ENCODE peak calls at places on chromosomes 6 and 20, in eight cellular contexts. One of them, this sample, is unnamed.

GRCh38 chr6:15266423-15266996 is 20.6 kb downstream of the JARID2 start:
- DNase-seq in Calu3: no peak
- DNase-seq in NB4: peak
- DNase-seq in neural crest cell: no peak
- DNase-seq in activated CD8-positive, alpha-beta T cell treated with anti-CD3 and anti-CD28 coated beads for 36 hours: peak
- DNase-seq in A673: peak
- DNase-seq in HFFc6: no peak
- DNase-seq in GM12865: peak
- DNase-seq in this sample: no peak

GRCh38 chr20:24998631-24999445 is 6.3 kb upstream of the APMAP start:
- DNase-seq in NB4: no peak
- DNase-seq in HFFc6: no peak
- DNase-seq in neural crest cell: no peak
- DNase-seq in activated CD8-positive, alpha-beta T cell treated with anti-CD3 and anti-CD28 coated beads for 36 hours: no peak
- DNase-seq in GM12865: peak
- DNase-seq in A673: no peak
- DNase-seq in Calu3: no peak
- DNase-seq in this sample: no peak

GRCh38 chr6:51817832-51818231 is 269.6 kb downstream of the PKHD1 start:
- DNase-seq in activated CD8-positive, alpha-beta T cell treated with anti-CD3 and anti-CD28 coated beads for 36 hours: no peak
- DNase-seq in Calu3: no peak
- DNase-seq in neural crest cell: no peak
- DNase-seq in HFFc6: no peak
- DNase-seq in NB4: no peak
- DNase-seq in A673: no peak
- DNase-seq in GM12865: no peak
- DNase-seq in this sample: no peak

GRCh38 chr6:135087803-135088202 is 33.2 kb upstream of the HBS1L start:
- DNase-seq in HFFc6: no peak
- DNase-seq in activated CD8-positive, alpha-beta T cell treated with anti-CD3 and anti-CD28 coated beads for 36 hours: peak
- DNase-seq in NB4: peak
- DNase-seq in A673: no peak
- DNase-seq in neural crest cell: no peak
- DNase-seq in GM12865: no peak
- DNase-seq in Calu3: no peak
- DNase-seq in this sample: no peak

GRCh38 chr20:25280574-25281535 is 33.0 kb downstream of the PYGB start:
- DNase-seq in neural crest cell: no peak
- DNase-seq in A673: no peak
- DNase-seq in activated CD8-positive, alpha-beta T cell treated with anti-CD3 and anti-CD28 coated beads for 36 hours: no peak
- DNase-seq in HFFc6: no peak
- DNase-seq in Calu3: no peak
- DNase-seq in NB4: no peak
- DNase-seq in GM12865: no peak
- DNase-seq in this sample: no peak

GRCh38 chr6:89925826-89926225 is 31.6 kb downstream of the GJA10 start:
- DNase-seq in HFFc6: no peak
- DNase-seq in NB4: peak
- DNase-seq in neural crest cell: no peak
- DNase-seq in activated CD8-positive, alpha-beta T cell treated with anti-CD3 and anti-CD28 coated beads for 36 hours: no peak
- DNase-seq in GM12865: no peak
- DNase-seq in A673: no peak
- DNase-seq in Calu3: no peak
- DNase-seq in this sample: peak

GRCh38 chr20:43237651-43238050 is 47.9 kb upstream of the PTPRT start:
- DNase-seq in Calu3: no peak
- DNase-seq in activated CD8-positive, alpha-beta T cell treated with anti-CD3 and anti-CD28 coated beads for 36 hours: no peak
- DNase-seq in neural crest cell: no peak
- DNase-seq in A673: no peak
- DNase-seq in GM12865: no peak
- DNase-seq in NB4: no peak
- DNase-seq in HFFc6: no peak
- DNase-seq in this sample: no peak

GRCh38 chr6:149560736-149561135 is 5.4 kb upstream of the GINM1 start:
- DNase-seq in NB4: peak
- DNase-seq in A673: peak
- DNase-seq in activated CD8-positive, alpha-beta T cell treated with anti-CD3 and anti-CD28 coated beads for 36 hours: peak
- DNase-seq in Calu3: peak
- DNase-seq in HFFc6: no peak
- DNase-seq in GM12865: peak
- DNase-seq in neural crest cell: no peak
- DNase-seq in this sample: no peak

DNA sequence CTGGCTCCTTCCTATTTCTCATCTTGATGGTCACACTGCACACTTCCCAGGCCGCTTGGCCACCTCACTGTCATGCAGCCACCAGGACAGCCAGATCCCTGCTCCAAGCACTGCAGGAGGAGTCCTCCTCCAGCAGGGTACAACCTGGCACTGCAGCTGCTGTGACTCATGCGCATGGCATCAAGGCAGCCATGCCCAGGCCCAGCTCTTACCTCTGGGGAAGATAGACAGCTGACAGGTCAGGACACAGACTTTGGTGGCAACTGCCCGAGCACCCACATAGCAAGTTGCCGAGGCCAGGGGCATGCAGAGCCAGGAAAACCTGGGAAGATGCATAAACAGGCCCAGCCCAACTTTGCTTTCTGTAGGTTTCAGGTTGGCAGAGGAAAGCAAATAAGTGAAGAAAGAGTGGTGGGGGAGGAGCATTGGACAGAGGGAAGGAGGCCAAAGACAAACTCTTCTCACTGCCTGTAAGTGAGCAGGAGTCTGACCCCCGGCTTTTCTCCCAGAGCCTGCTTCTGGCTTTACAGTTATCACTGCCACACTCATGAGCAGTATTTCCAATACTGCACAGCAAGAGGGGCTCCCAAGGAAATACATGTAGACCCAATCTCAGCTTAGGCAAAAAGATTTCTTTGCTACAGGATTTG is 38.8 kb downstream of the SLC22A3 start:
- DNase-seq in HFFc6: no peak
- DNase-seq in GM12865: no peak
- DNase-seq in NB4: no peak
- DNase-seq in neural crest cell: no peak
- DNase-seq in A673: no peak
- DNase-seq in activated CD8-positive, alpha-beta T cell treated with anti-CD3 and anti-CD28 coated beads for 36 hours: no peak
- DNase-seq in Calu3: peak
- DNase-seq in this sample: peak
- TF ChIP-seq CTCF in HFFc6: no peak
- TF ChIP-seq CTCF in GM12865: no peak
- TF ChIP-seq CTCF in NB4: no peak
- TF ChIP-seq CTCF in neural crest cell: no peak
- TF ChIP-seq CTCF in A673: no peak
- TF ChIP-seq CTCF in activated CD8-positive, alpha-beta T cell treated with anti-CD3 and anti-CD28 coated beads for 36 hours: no peak
- TF ChIP-seq CTCF in Calu3: peak
- TF ChIP-seq CTCF in this sample: peak

GRCh38 chr6:108114861-108115597 is 40.5 kb upstream of the OSTM1 start:
- DNase-seq in HFFc6: peak
- DNase-seq in GM12865: no peak
- DNase-seq in neural crest cell: peak
- DNase-seq in A673: peak
- DNase-seq in Calu3: peak
- DNase-seq in NB4: peak
- DNase-seq in activated CD8-positive, alpha-beta T cell treated with anti-CD3 and anti-CD28 coated beads for 36 hours: peak
- DNase-seq in this sample: no peak
- TF ChIP-seq CTCF in HFFc6: no peak
- TF ChIP-seq CTCF in GM12865: no peak
- TF ChIP-seq CTCF in neural crest cell: peak
- TF ChIP-seq CTCF in A673: peak
- TF ChIP-seq CTCF in Calu3: peak
- TF ChIP-seq CTCF in NB4: peak
- TF ChIP-seq CTCF in activated CD8-positive, alpha-beta T cell treated with anti-CD3 and anti-CD28 coated beads for 36 hours: no peak
- TF ChIP-seq CTCF in this sample: no peak

GRCh38 chr6:121499666-121500065 is 64.2 kb downstream of the GJA1 start:
- DNase-seq in activated CD8-positive, alpha-beta T cell treated with anti-CD3 and anti-CD28 coated beads for 36 hours: no peak
- DNase-seq in GM12865: no peak
- DNase-seq in HFFc6: no peak
- DNase-seq in A673: no peak
- DNase-seq in NB4: no peak
- DNase-seq in Calu3: no peak
- DNase-seq in neural crest cell: no peak
- DNase-seq in this sample: no peak
- TF ChIP-seq CTCF in activated CD8-positive, alpha-beta T cell treated with anti-CD3 and anti-CD28 coated beads for 36 hours: no peak
- TF ChIP-seq CTCF in GM12865: no peak
- TF ChIP-seq CTCF in HFFc6: no peak
- TF ChIP-seq CTCF in A673: no peak
- TF ChIP-seq CTCF in NB4: no peak
- TF ChIP-seq CTCF in Calu3: no peak
- TF ChIP-seq CTCF in neural crest cell: no peak
- TF ChIP-seq CTCF in this sample: no peak

GRCh38 chr6:117776441-117776840 is 101.2 kb downstream of the NUS1 start:
- DNase-seq in HFFc6: no peak
- DNase-seq in activated CD8-positive, alpha-beta T cell treated with anti-CD3 and anti-CD28 coated beads for 36 hours: no peak
- DNase-seq in GM12865: peak
- DNase-seq in Calu3: no peak
- DNase-seq in NB4: peak
- DNase-seq in neural crest cell: no peak
- DNase-seq in A673: peak
- DNase-seq in this sample: no peak
- TF ChIP-seq CTCF in HFFc6: no peak
- TF ChIP-seq CTCF in activated CD8-positive, alpha-beta T cell treated with anti-CD3 and anti-CD28 coated beads for 36 hours: no peak
- TF ChIP-seq CTCF in GM12865: peak
- TF ChIP-seq CTCF in Calu3: no peak
- TF ChIP-seq CTCF in NB4: peak
- TF ChIP-seq CTCF in neural crest cell: peak
- TF ChIP-seq CTCF in A673: peak
- TF ChIP-seq CTCF in this sample: no peak

GRCh38 chr6:38973178-38974057 is 75.2 kb upstream of the GLP1R start:
- DNase-seq in GM12865: peak
- DNase-seq in A673: peak
- DNase-seq in HFFc6: peak
- DNase-seq in NB4: peak
- DNase-seq in activated CD8-positive, alpha-beta T cell treated with anti-CD3 and anti-CD28 coated beads for 36 hours: peak
- DNase-seq in Calu3: peak
- DNase-seq in neural crest cell: no peak
- DNase-seq in this sample: peak
- TF ChIP-seq CTCF in GM12865: peak
- TF ChIP-seq CTCF in A673: peak
- TF ChIP-seq CTCF in HFFc6: peak
- TF ChIP-seq CTCF in NB4: peak
- TF ChIP-seq CTCF in activated CD8-positive, alpha-beta T cell treated with anti-CD3 and anti-CD28 coated beads for 36 hours: peak
- TF ChIP-seq CTCF in Calu3: peak
- TF ChIP-seq CTCF in neural crest cell: peak
- TF ChIP-seq CTCF in this sample: peak

DNA sequence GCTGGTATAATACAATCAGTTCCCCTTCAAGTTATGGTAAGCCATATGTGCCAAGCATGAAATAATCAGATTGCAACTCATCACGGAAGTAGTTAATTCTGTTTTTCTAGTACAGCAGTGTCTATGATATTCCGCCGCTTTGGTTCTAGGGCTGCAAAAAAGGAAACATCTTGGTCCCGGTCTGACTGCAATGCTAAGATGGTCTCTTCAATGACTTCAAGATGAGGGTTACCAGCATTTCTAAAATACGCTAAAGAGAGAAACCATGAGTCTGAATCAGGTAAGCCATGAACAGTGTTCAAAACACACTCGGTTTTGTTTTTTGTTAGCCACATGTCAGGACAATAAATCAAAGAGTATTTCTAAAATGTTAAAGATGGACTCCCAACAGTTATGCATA is 3.2 kb upstream of the ANKRD60 start:
- DNase-seq in activated CD8-positive, alpha-beta T cell treated with anti-CD3 and anti-CD28 coated beads for 36 hours: no peak
- DNase-seq in neural crest cell: no peak
- DNase-seq in NB4: no peak
- DNase-seq in Calu3: no peak
- DNase-seq in HFFc6: no peak
- DNase-seq in GM12865: peak
- DNase-seq in A673: peak
- DNase-seq in this sample: no peak
- TF ChIP-seq CTCF in activated CD8-positive, alpha-beta T cell treated with anti-CD3 and anti-CD28 coated beads for 36 hours: no peak
- TF ChIP-seq CTCF in neural crest cell: no peak
- TF ChIP-seq CTCF in NB4: no peak
- TF ChIP-seq CTCF in Calu3: no peak
- TF ChIP-seq CTCF in HFFc6: no peak
- TF ChIP-seq CTCF in GM12865: no peak
- TF ChIP-seq CTCF in A673: no peak
- TF ChIP-seq CTCF in this sample: no peak

This sample was measured in RWPE1.